ENCODE peak calls at places on chromosomes 6 and 20, in four cellular contexts. F is lower lobe of right lung, D is SK-N-SH, Q is psoas muscle. L is an unnamed sample. For H3K4me1, the result is how much of the 10 kb centered on the place peaks cover.

GRCh38 chr20:35506179-35506578 is 23.3 kb downstream of the C20orf173 start:
- DNase-seq in F (no peak), D (no peak), Q (no peak), L (no peak)

GRCh38 chr6:43263314-43264178 is 20.3 kb downstream of the TTBK1 start:
- DNase-seq in F (peak), D (peak), Q (peak), L (peak)

GRCh38 chr6:46789434-46790358 is 3.5 kb upstream of the MEP1A start:
- DNase-seq in F (no peak), D (no peak), Q (no peak), L (no peak)

GRCh38 chr6:167706313-167707109 is 120.2 kb upstream of the AFDN start:
- DNase-seq in F (no peak), D (no peak), Q (no peak), L (no peak)

GRCh38 chr6:142903806-142904205 is 41.2 kb downstream of the HIVEP2 start:
- DNase-seq in F (no peak), D (no peak), Q (no peak), L (no peak)

GRCh38 chr6:2384518-2384917 is 139.1 kb upstream of the GMDS start:
- DNase-seq in F (no peak), D (no peak), Q (no peak), L (no peak)

GRCh38 chr20:40763646-40764295 is 74.7 kb upstream of the MAFB start:
- DNase-seq in F (no peak), D (peak), Q (no peak), L (no peak)

GRCh38 chr6:38909020-38909730 is 139.4 kb upstream of the GLP1R start:
- DNase-seq in F (no peak), D (no peak), Q (no peak), L (no peak)

GRCh38 chr20:52033313-52033712 is 158.3 kb downstream of the ZFP64 start:
- DNase-seq in F (no peak), D (no peak), Q (no peak), L (peak)

GRCh38 chr6:108293527-108294296 is 1.1 kb upstream of the AFG1L start:
- DNase-seq in F (no peak), D (no peak), Q (no peak), L (peak)

GRCh38 chr20:31239139-31239538 is 18.3 kb upstream of the DEFB115 start:
- DNase-seq in F (no peak), D (no peak), Q (no peak), L (no peak)

GRCh38 chr6:155196891-155197290 is 66.9 kb upstream of the CLDN20 start:
- DNase-seq in F (no peak), D (no peak), Q (no peak), L (no peak)

GRCh38 chr6:17311595-17312311 is 30.6 kb downstream of the RBM24 start:
- DNase-seq in F (no peak), D (no peak), Q (peak), L (no peak)

DNA sequence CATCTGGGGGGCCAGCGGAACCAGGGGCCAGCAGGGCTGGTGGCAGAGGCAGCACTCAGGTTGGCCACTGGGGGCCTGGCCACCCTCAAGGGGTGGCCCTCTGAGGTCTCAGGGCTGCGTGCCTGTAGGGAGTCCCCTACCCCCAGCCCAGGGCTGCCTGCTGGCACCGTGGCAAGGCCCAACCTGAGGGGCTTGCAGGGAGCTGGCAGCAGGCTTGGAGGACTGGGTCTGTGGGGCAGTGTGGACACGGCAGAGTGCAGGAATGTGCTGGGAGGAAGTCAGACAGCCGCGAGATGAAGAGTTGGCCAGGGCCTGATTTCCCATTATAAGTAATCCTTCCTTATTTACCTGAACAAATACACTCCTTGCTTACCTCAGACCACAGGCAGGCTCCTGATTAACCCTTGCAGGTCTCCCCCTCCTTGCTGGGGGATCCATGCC is at the start of gene SPDEF:
- DNase-seq in F (no peak), D (no peak), Q (no peak), L (no peak)
- H3K27ac ChIP-seq in F (no peak), D (no peak), Q (no peak), L (no peak)

GRCh38 chr6:56525976-56526375 is 116.7 kb downstream of the DST start:
- DNase-seq in F (no peak), D (no peak), Q (no peak), L (no peak)
- H3K4me1 ChIP-seq in F (under half), D (under half), Q (under half), L (under half)

GRCh38 chr6:159042824-159043181 is 2.0 kb downstream of the TAGAP start:
- DNase-seq in F (no peak), D (no peak), Q (no peak), L (no peak)
- H3K27ac ChIP-seq in F (peak), D (no peak), Q (no peak), L (no peak)

GRCh38 chr20:36860339-36860738 is 15.6 kb upstream of the TLDC2 start:
- DNase-seq in F (no peak), D (no peak), Q (no peak), L (no peak)

GRCh38 chr20:36862857-36863668 is 12.9 kb upstream of the TLDC2 start:
- DNase-seq in F (no peak), D (no peak), Q (peak), L (no peak)

GRCh38 chr20:36860811-36861624 is 14.9 kb upstream of the TLDC2 start:
- DNase-seq in F (no peak), D (no peak), Q (no peak), L (no peak)

GRCh38 chr20:36861875-36862801 is 13.8 kb upstream of the TLDC2 start:
- DNase-seq in F (peak), D (peak), Q (peak), L (peak)

DNA sequence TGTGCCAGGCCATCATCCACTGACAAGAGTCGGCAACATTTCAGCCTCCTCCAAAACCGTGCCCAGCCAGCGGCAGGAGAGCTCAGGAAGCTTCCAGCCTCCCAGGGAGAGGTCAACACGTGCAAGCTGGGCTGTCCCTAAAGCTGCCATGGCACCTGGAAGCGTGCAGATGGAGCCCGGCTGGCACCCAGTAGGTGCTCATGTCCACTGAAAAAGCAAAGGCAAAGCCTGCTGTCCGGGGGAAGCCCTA is 14.4 kb upstream of the TLDC2 start:
- DNase-seq in F (no peak), D (no peak), Q (no peak), L (no peak)
- H3K4me1 ChIP-seq in F (half or more), D (under half), Q (under half), L (under half)

GRCh38 chr20:21322921-21323321 is 19.8 kb downstream of the XRN2 start:
- DNase-seq in F (no peak), D (no peak), Q (no peak), L (no peak)

GRCh38 chr20:21324126-21324525 is 21.0 kb downstream of the XRN2 start:
- DNase-seq in F (no peak), D (no peak), Q (no peak), L (no peak)

GRCh38 chr20:21325296-21325695 is 22.2 kb downstream of the XRN2 start:
- DNase-seq in F (no peak), D (no peak), Q (no peak), L (no peak)

GRCh38 chr20:21322083-21322710 is 19.1 kb downstream of the XRN2 start:
- DNase-seq in F (no peak), D (no peak), Q (no peak), L (no peak)

GRCh38 chr20:21323640-21324039 is 20.5 kb downstream of the XRN2 start:
- DNase-seq in F (no peak), D (no peak), Q (no peak), L (peak)
- H3K27ac ChIP-seq in F (no peak), D (no peak), Q (no peak), L (peak)

L was measured in A673.